ENCODE peak calls at places on chromosomes 11 and 22, in four cellular contexts. I is nephron progenitor cell, J is B cell, Y is tibial artery. U is an unnamed sample.

GRCh38 chr11:10414659-10415058 is 40.4 kb upstream of the AMPD3 start:
- DNase-seq in I (no peak), J (no peak), Y (peak; percentile 63), U (no peak)

GRCh38 chr11:2699185-2699530 is 636 bp downstream of the KCNQ1OT1 start:
- DNase-seq in I (no peak), J (no peak), Y (peak; percentile 30), U (no peak)

GRCh38 chr11:74090701-74091100 is 80.1 kb downstream of the C2CD3 start:
- DNase-seq in I (no peak), J (no peak), Y (no peak), U (no peak)

GRCh38 chr11:72766152-72766902 is 14.1 kb upstream of the ARAP1 start:
- DNase-seq in I (no peak), J (no peak), Y (no peak), U (no peak)

GRCh38 chr22:35452351-35452781 is 52.4 kb downstream of the MCM5 start:
- DNase-seq in I (no peak), J (no peak), Y (no peak), U (no peak)

GRCh38 chr22:20864186-20864908 is 5.5 kb downstream of the SNAP29 start:
- DNase-seq in I (no peak), J (no peak), Y (no peak), U (no peak)

GRCh38 chr11:113161671-113162589 is 152.5 kb upstream of the TTC12 start:
- DNase-seq in I (no peak), J (no peak), Y (peak; percentile 33), U (no peak)

GRCh38 chr11:77473001-77473800 is 693 bp downstream of the PAK1 start:
- DNase-seq in I (peak; percentile 80), J (peak; percentile 44), Y (no peak), U (peak; percentile 73)

GRCh38 chr11:1229471-1230120 is 6.7 kb downstream of the MUC5B start:
- DNase-seq in I (peak; percentile 3), J (no peak), Y (no peak), U (peak; percentile 30)

GRCh38 chr11:93117578-93117964 is 80.2 kb downstream of the SLC36A4 start:
- DNase-seq in I (no peak), J (no peak), Y (no peak), U (no peak)

GRCh38 chr11:123580557-123581275 is 73.7 kb downstream of the SCN3B start:
- DNase-seq in I (peak; percentile 82), J (peak; percentile 65), Y (peak; percentile 27), U (peak; percentile 73)

GRCh38 chr22:17777005-17777716 is 2.9 kb upstream of the BID start:
- DNase-seq in I (no peak), J (peak; percentile 85), Y (no peak), U (no peak)

GRCh38 chr11:69409812-69410645 is 71.4 kb upstream of the LINC01488 start:
- DNase-seq in I (no peak), J (no peak), Y (no peak), U (no peak)